ENCODE peak calls at places on chromosomes 7 and 10, in five cellular contexts. J is spleen, R is stomach, I is prostate gland, S is sigmoid colon. P is an unnamed sample.

GRCh38 chr10:95457319-95457886 is 103.8 kb downstream of the SORBS1 start:
- DNase-seq in J (no peak), S (no peak), I (no peak), R (no peak), P (no peak)

GRCh38 chr7:90910136-90910535 is 314.0 kb downstream of the CDK14 start:
- DNase-seq in R (no peak), I (no peak), J (no peak), S (no peak), P (no peak)

GRCh38 chr7:27973625-27974024 is 207.0 kb downstream of the JAZF1 start:
- DNase-seq in I (no peak), J (no peak), S (no peak), R (no peak), P (no peak)

GRCh38 chr7:6071406-6071805 is 40.2 kb downstream of the ANKRD61 start:
- DNase-seq in J (no peak), I (no peak), R (no peak), S (no peak), P (no peak)

GRCh38 chr7:16739863-16740622 is 13.5 kb upstream of the TSPAN13 start:
- DNase-seq in J (no peak), S (no peak), I (peak; percentile 70), R (no peak), P (no peak)

GRCh38 chr10:95264227-95265051 is 26.4 kb downstream of the PDLIM1 start:
- DNase-seq in S (no peak), I (no peak), R (no peak), J (no peak), P (peak; percentile 91)

GRCh38 chr10:3803884-3804741 is 19.1 kb upstream of the KLF6 start:
- DNase-seq in R (no peak), I (no peak), J (no peak), S (no peak), P (no peak)

GRCh38 chr7:145919712-145920111 is 196.9 kb upstream of the CNTNAP2 start:
- DNase-seq in R (no peak), I (no peak), S (no peak), J (no peak), P (no peak)

GRCh38 chr10:24721254-24722106 is 2.2 kb downstream of the ARHGAP21 start:
- DNase-seq in S (peak; percentile 72), J (peak; percentile 78), I (peak; percentile 42), R (peak; percentile 52), P (peak; percentile 59)

GRCh38 chr7:105257338-105257737 is 131.4 kb downstream of the SRPK2 start:
- DNase-seq in J (no peak), S (no peak), R (no peak), I (no peak), P (no peak)

GRCh38 chr10:74640134-74640533 is 186.3 kb upstream of the KAT6B start:
- DNase-seq in I (no peak), J (no peak), S (no peak), R (no peak), P (peak; percentile 61)

GRCh38 chr10:14822879-14823755 is 14.7 kb downstream of the CDNF start:
- DNase-seq in I (no peak), R (peak; percentile 31), S (no peak), J (no peak), P (peak; percentile 72)

GRCh38 chr7:132930881-132931280 is 151.0 kb downstream of the CHCHD3 start:
- DNase-seq in I (no peak), J (no peak), R (no peak), S (no peak), P (peak; percentile 54)

GRCh38 chr10:132164801-132165278 is 21.9 kb upstream of the DPYSL4 start:
- DNase-seq in S (no peak), R (peak; percentile 44), J (peak; percentile 69), I (no peak), P (peak; percentile 45)

GRCh38 chr10:132366499-132366898 is 30.5 kb upstream of the PWWP2B start:
- DNase-seq in J (peak; percentile 80), R (no peak), S (peak; percentile 49), I (no peak), P (no peak)

GRCh38 chr7:157550300-157551275 is 213.8 kb downstream of the DNAJB6 start:
- DNase-seq in S (peak; percentile 41), I (no peak), J (peak; percentile 68), R (no peak), P (no peak)

GRCh38 chr7:128352138-128352537 is 8.4 kb upstream of the RBM28 start:
- DNase-seq in I (no peak), S (peak; percentile 78), R (peak; percentile 77), J (peak; percentile 85), P (peak; percentile 95)

GRCh38 chr10:49328401-49329185 is 29.6 kb downstream of the C10orf71 start:
- DNase-seq in I (no peak), R (peak; percentile 8), J (no peak), S (no peak), P (no peak)

GRCh38 chr7:50738932-50739331 is 43.8 kb downstream of the GRB10 start:
- DNase-seq in S (no peak), J (no peak), I (no peak), R (no peak), P (no peak)

GRCh38 chr7:134827889-134828288 is 48.5 kb downstream of the CALD1 start:
- DNase-seq in S (peak; percentile 76), R (no peak), J (no peak), I (no peak), P (no peak)

GRCh38 chr10:71312840-71313789 is 5.9 kb upstream of the SLC29A3 start:
- DNase-seq in S (peak; percentile 94), I (peak; percentile 56), J (no peak), R (no peak), P (no peak)

GRCh38 chr7:128344431-128344774 is 695 bp upstream of the RBM28 start:
- DNase-seq in R (no peak), I (no peak), J (no peak), S (no peak), P (no peak)

GRCh38 chr7:82810558-82811259 is 352.0 kb downstream of the PCLO start:
- DNase-seq in S (no peak), R (no peak), I (peak; percentile 30), J (no peak), P (peak; percentile 84)

GRCh38 chr7:28419717-28420116 is 7.4 kb downstream of the CREB5 start:
- DNase-seq in J (no peak), S (peak; percentile 77), R (no peak), I (no peak), P (no peak)

GRCh38 chr10:63388421-63389031 is 77.3 kb downstream of the JMJD1C start:
- DNase-seq in R (no peak), S (no peak), I (no peak), J (no peak), P (no peak)

GRCh38 chr7:41207141-41207540 is 495.7 kb downstream of the INHBA start:
- DNase-seq in J (no peak), S (no peak), I (no peak), R (no peak), P (peak; percentile 65)

GRCh38 chr7:116988363-116988989 is 35.2 kb downstream of the ST7 start:
- DNase-seq in R (no peak), S (no peak), I (no peak), J (no peak), P (no peak)

GRCh38 chr10:22767859-22768258 is 53.5 kb upstream of the PIP4K2A start:
- DNase-seq in R (no peak), S (no peak), I (no peak), J (no peak), P (no peak)

GRCh38 chr10:22766693-22767092 is 52.3 kb upstream of the PIP4K2A start:
- DNase-seq in J (no peak), S (no peak), R (no peak), I (no peak), P (no peak)

GRCh38 chr10:22761569-22762220 is 47.3 kb upstream of the PIP4K2A start:
- DNase-seq in R (no peak), J (no peak), S (no peak), I (no peak), P (no peak)

GRCh38 chr10:22765660-22766547 is 51.5 kb upstream of the PIP4K2A start:
- DNase-seq in I (no peak), J (no peak), S (no peak), R (no peak), P (no peak)

GRCh38 chr10:22764639-22765038 is 50.3 kb upstream of the PIP4K2A start:
- DNase-seq in J (no peak), R (no peak), I (no peak), S (no peak), P (no peak)
- H3K4me3 ChIP-seq in J (no peak overlapping the region), R (no peak overlapping the region), I (no peak overlapping the region), S (no peak overlapping the region), P (no peak overlapping the region)

GRCh38 chr7:70240873-70241272 is 642.6 kb downstream of the AUTS2 start:
- DNase-seq in J (no peak), R (no peak), S (no peak), I (no peak), P (no peak)

GRCh38 chr7:70241776-70242175 is 643.5 kb downstream of the AUTS2 start:
- DNase-seq in R (no peak), I (no peak), J (no peak), S (no peak), P (peak; percentile 8)

GRCh38 chr7:70238171-70238575 is 639.9 kb downstream of the AUTS2 start:
- DNase-seq in J (no peak), R (no peak), I (no peak), S (no peak), P (no peak)

GRCh38 chr7:70239930-70240329 is 641.7 kb downstream of the AUTS2 start:
- DNase-seq in S (no peak), J (no peak), R (no peak), I (no peak), P (no peak)

DNA sequence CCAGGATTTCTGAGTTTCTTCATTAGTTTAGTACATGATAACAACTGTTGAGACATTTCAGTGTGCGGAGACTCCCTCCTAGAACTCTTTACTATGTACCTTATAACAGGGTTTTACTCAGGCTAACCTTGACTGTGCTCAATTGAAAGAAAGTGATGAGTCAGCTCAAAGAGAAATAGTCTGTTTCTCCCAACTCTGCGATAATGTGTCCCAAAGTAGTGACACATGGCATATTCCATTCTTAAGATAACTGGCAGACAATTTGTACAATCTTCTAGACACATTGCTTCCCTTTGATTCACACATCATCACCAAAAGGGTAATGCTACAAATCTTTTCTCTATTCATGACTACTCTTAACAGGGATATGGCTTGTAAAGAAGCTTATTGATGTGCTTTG is 645.2 kb downstream of the AUTS2 start:
- DNase-seq in I (no peak), J (no peak), S (no peak), R (no peak), P (no peak)
- TF ChIP-seq POLR2AphosphoS5 in I (no peak), J (no peak), S (no peak), R (no peak), P (no peak)

GRCh38 chr10:4804505-4804904 is 21.5 kb upstream of the AKR1E2 start:
- DNase-seq in R (no peak), J (no peak), S (no peak), I (no peak), P (no peak)
- H3K4me3 ChIP-seq in R (no peak overlapping the region), J (no peak overlapping the region), S (no peak overlapping the region), I (no peak overlapping the region), P (no peak overlapping the region)

GRCh38 chr7:100177040-100178001 is at the start of the genes GPC2 and STAG3:
- DNase-seq in I (peak; percentile 88), S (peak; percentile 96), J (peak; percentile 97), R (peak; percentile 96), P (peak; percentile 99)
- TF ChIP-seq POLR2AphosphoS5 in I (peak; percentile 50), S (no peak), J (peak; percentile 58), R (peak; percentile 8), P (peak; percentile 76)

GRCh38 chr7:100396421-100396982 is 23.2 kb downstream of the PILRA start:
- DNase-seq in I (no peak), R (no peak), S (no peak), J (no peak), P (no peak)
- H3K4me3 ChIP-seq in I (no peak overlapping the region), R (no peak overlapping the region), S (no peak overlapping the region), J (no peak overlapping the region), P (no peak overlapping the region)

P was measured in GM23338.